ENCODE peak calls at places on chromosomes 1 and 21, in four cellular contexts. N is brain pericyte, E is amniotic stem cell, R is psoas muscle. Z is an unnamed sample.

GRCh38 chr1:231139125-231139649 is 22.7 kb upstream of the TRIM67 start:
- DNase-seq in N (no peak), E (no peak), R (no peak), Z (no peak)

GRCh38 chr1:178382372-178382771 is 114.4 kb downstream of the CLEC20A start:
- DNase-seq in N (no peak), E (no peak), R (no peak), Z (no peak)

GRCh38 chr1:202046227-202046626 is 35.8 kb downstream of the ELF3 start:
- DNase-seq in N (no peak), E (no peak), R (no peak), Z (no peak)

GRCh38 chr1:160097911-160098851 is at the start of gene IGSF8:
- DNase-seq in N (no peak), E (no peak), R (peak; percentile 95), Z (peak; percentile 93)

GRCh38 chr1:243407284-243408018 is 151.6 kb downstream of the SDCCAG8 start:
- DNase-seq in N (no peak), E (peak; percentile 14), R (no peak), Z (no peak)

GRCh38 chr1:84412316-84412942 is 14.1 kb downstream of the DNASE2B start:
- DNase-seq in N (no peak), E (peak; percentile 66), R (no peak), Z (no peak)

GRCh38 chr1:85570446-85571180 is 9.9 kb upstream of the CCN1 start:
- DNase-seq in N (no peak), E (no peak), R (no peak), Z (no peak)

GRCh38 chr1:231178970-231179369 is 17.1 kb downstream of the TRIM67 start:
- DNase-seq in N (no peak), E (no peak), R (no peak), Z (no peak)

GRCh38 chr1:60425528-60425927 is 352.0 kb upstream of the C1orf87 start:
- DNase-seq in N (no peak), E (no peak), R (no peak), Z (no peak)

GRCh38 chr1:189752461-189752860 is 725.2 kb downstream of the BRINP3 start:
- DNase-seq in N (no peak), E (no peak), R (no peak), Z (no peak)

GRCh38 chr21:17387030-17387617 is 125.7 kb upstream of the CXADR start:
- DNase-seq in N (peak; percentile 10), E (peak; percentile 24), R (no peak), Z (no peak)

GRCh38 chr1:243495442-243496172 is 239.8 kb downstream of the SDCCAG8 start:
- DNase-seq in N (no peak), E (no peak), R (peak; percentile 49), Z (peak; percentile 51)

GRCh38 chr1:165903672-165904071 is 76.3 kb downstream of the UCK2 start:
- DNase-seq in N (no peak), E (no peak), R (no peak), Z (no peak)

GRCh38 chr1:116988248-116988647 is 13.3 kb upstream of the CD101 start:
- DNase-seq in N (no peak), E (no peak), R (no peak), Z (peak; percentile 37)

GRCh38 chr1:116966791-116967190 is 34.8 kb upstream of the CD101 start:
- DNase-seq in N (no peak), E (no peak), R (no peak), Z (no peak)

GRCh38 chr1:172154571-172154970 is 265.9 kb upstream of the C1orf105 start:
- DNase-seq in N (no peak), E (peak; percentile 56), R (no peak), Z (no peak)

GRCh38 chr1:15011160-15011559 is 142.4 kb upstream of the TMEM51 start:
- DNase-seq in N (no peak), E (no peak), R (no peak), Z (no peak)

GRCh38 chr1:37701051-37701450 is 8.7 kb downstream of the CDCA8 start:
- DNase-seq in N (no peak), E (no peak), R (no peak), Z (no peak)

GRCh38 chr21:16176570-16176969 is 446.8 kb downstream of the USP25 start:
- DNase-seq in N (no peak), E (no peak), R (no peak), Z (no peak)

GRCh38 chr1:21325231-21325718 is 35.0 kb upstream of the ECE1 start:
- DNase-seq in N (no peak), E (no peak), R (no peak), Z (no peak)

GRCh38 chr1:59684698-59685097 is 130.1 kb upstream of the HOOK1 start:
- DNase-seq in N (no peak), E (no peak), R (no peak), Z (no peak)